ENCODE peak calls at places on chromosomes 5 and 9, in seven cellular contexts. A is astrocyte, Y is DND-41, K is foreskin fibroblast, S is Caco-2, G is AG09309, W is GM13977. M is an unnamed sample.

GRCh38 chr9:107587175-107587963 is 97.8 kb upstream of the KLF4 start:
- DNase-seq in A (no peak), K (no peak), Y (no peak), W (no peak), S (peak; percentile 62), G (no peak), M (no peak)

GRCh38 chr5:136211282-136211681 is 18.3 kb upstream of the SMIM32 start:
- DNase-seq in G (no peak), W (no peak), K (no peak), S (no peak), A (no peak), Y (no peak), M (no peak)

GRCh38 chr9:109421034-109421700 is 76.9 kb downstream of the PTPN3 start:
- DNase-seq in G (no peak), A (no peak), Y (no peak), K (no peak), W (no peak), S (no peak), M (peak; percentile 67)

GRCh38 chr5:43309657-43310056 is 3.6 kb downstream of the HMGCS1 start:
- DNase-seq in K (no peak), Y (no peak), G (no peak), S (peak; percentile 35), W (no peak), A (peak; percentile 21), M (no peak)

GRCh38 chr9:137370865-137371520 is 52.0 kb downstream of the EXD3 start:
- DNase-seq in G (no peak), K (no peak), A (no peak), W (no peak), S (no peak), Y (no peak), M (peak; percentile 32)

GRCh38 chr9:7095054-7095453 is 337.3 kb downstream of the KDM4C start:
- DNase-seq in W (peak; percentile 6), S (no peak), K (no peak), Y (no peak), G (no peak), A (no peak), M (no peak)

GRCh38 chr5:170576602-170577584 is 73.1 kb downstream of the KCNIP1 start:
- DNase-seq in Y (no peak), A (no peak), G (no peak), K (no peak), S (no peak), W (no peak), M (no peak)

GRCh38 chr9:97403746-97404316 is 8.1 kb upstream of the TDRD7 start:
- DNase-seq in G (no peak), K (no peak), S (no peak), W (no peak), Y (no peak), A (no peak), M (no peak)

GRCh38 chr5:89850516-89850865 is 559.1 kb downstream of the CETN3 start:
- DNase-seq in W (no peak), A (no peak), G (no peak), S (no peak), K (no peak), Y (no peak), M (no peak)

GRCh38 chr5:7815757-7816534 is 35.0 kb downstream of the CFAP90 start:
- DNase-seq in A (peak; percentile 42), S (peak; percentile 83), G (no peak), W (peak; percentile 82), Y (peak; percentile 45), K (peak; percentile 52), M (peak; percentile 96)

GRCh38 chr9:107336718-107337360 is 53.8 kb downstream of the RAD23B start:
- DNase-seq in W (no peak), S (no peak), Y (no peak), A (peak; percentile 68), G (peak; percentile 4), K (peak; percentile 87), M (no peak)

GRCh38 chr9:112971415-112971814 is 40.6 kb downstream of the ZNF883 start:
- DNase-seq in K (peak; percentile 1), G (no peak), A (no peak), W (no peak), S (peak; percentile 29), Y (peak; percentile 29), M (peak; percentile 37)

GRCh38 chr5:177265395-177265794 is 38.1 kb downstream of the RAB24 start:
- DNase-seq in G (no peak), A (no peak), K (no peak), Y (no peak), W (no peak), S (no peak), M (no peak)

GRCh38 chr9:68979538-68980314 is 34.2 kb downstream of the PRKACG start:
- DNase-seq in K (no peak), W (no peak), Y (no peak), G (no peak), S (no peak), A (no peak), M (peak; percentile 25)

GRCh38 chr5:133192716-133193115 is 140.9 kb downstream of the HSPA4 start:
- DNase-seq in A (no peak), S (no peak), K (no peak), G (no peak), W (no peak), Y (no peak), M (no peak)

GRCh38 chr5:73122875-73123810 is 2.8 kb downstream of the TMEM171 start:
- DNase-seq in W (no peak), S (no peak), Y (no peak), A (peak; percentile 32), G (peak; percentile 78), K (peak; percentile 76), M (peak; percentile 32)

GRCh38 chr5:1445313-1445894 is at the start of gene SLC6A3:
- DNase-seq in Y (no peak), G (no peak), A (no peak), S (no peak), W (no peak), K (peak; percentile 14), M (peak; percentile 93)

GRCh38 chr9:8622871-8623270 is 823.3 kb upstream of the DMAC1 start:
- DNase-seq in W (no peak), Y (no peak), K (no peak), A (no peak), G (no peak), S (no peak), M (no peak)

GRCh38 chr9:87714819-87715218 is 11.1 kb upstream of the CTSL start:
- DNase-seq in Y (no peak), A (peak; percentile 75), G (peak; percentile 73), S (peak; percentile 14), K (peak; percentile 93), W (no peak), M (no peak)

GRCh38 chr9:77793909-77794308 is 145.8 kb upstream of the GNA14 start:
- DNase-seq in G (no peak), W (no peak), A (no peak), K (peak; percentile 69), S (no peak), Y (no peak), M (no peak)
- TF ChIP-seq CTCF in G (no peak), W (no peak), A (no peak), K (peak; percentile 3), S (no peak), Y (no peak), M (no peak)

GRCh38 chr5:143026380-143026779 is 256.2 kb downstream of the ARHGAP26 start:
- DNase-seq in K (no peak), G (no peak), Y (no peak), S (no peak), A (no peak), W (no peak), M (no peak)

GRCh38 chr5:143025971-143026370 is 255.8 kb downstream of the ARHGAP26 start:
- DNase-seq in S (peak; percentile 42), K (peak; percentile 53), G (no peak), W (no peak), Y (no peak), A (peak; percentile 43), M (no peak)

GRCh38 chr5:143030349-143030748 is 260.2 kb downstream of the ARHGAP26 start:
- DNase-seq in A (no peak), K (no peak), W (no peak), G (no peak), S (no peak), Y (no peak), M (no peak)

GRCh38 chr5:143031781-143032724 is 261.9 kb downstream of the ARHGAP26 start:
- DNase-seq in K (no peak), A (no peak), G (no peak), W (no peak), Y (no peak), S (no peak), M (peak; percentile 39)

DNA sequence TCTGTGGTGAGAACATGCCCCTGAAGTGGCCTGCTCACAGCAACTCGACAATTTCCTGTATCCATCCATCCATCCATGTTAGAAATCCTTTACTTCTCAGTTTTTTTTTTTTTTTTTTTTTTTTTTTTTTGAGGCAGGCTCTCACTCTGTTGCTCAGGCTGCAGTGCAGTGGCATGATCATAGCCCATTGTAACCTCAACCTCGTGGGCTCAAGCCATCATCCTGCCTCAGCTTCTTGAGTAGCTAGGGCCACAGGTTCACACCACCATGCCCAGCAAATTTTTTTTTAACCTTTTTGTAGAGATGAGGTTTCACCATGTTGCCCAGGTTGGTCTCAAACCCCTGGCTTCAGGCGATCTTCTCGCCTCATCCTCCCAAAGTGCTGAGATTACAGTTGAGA is 259.1 kb downstream of the ARHGAP26 start:
- DNase-seq in W (no peak), Y (no peak), A (no peak), G (no peak), K (no peak), S (no peak), M (no peak)
- TF ChIP-seq CTCF in W (no peak), Y (no peak), A (no peak), G (no peak), K (no peak), S (no peak), M (no peak)

DNA sequence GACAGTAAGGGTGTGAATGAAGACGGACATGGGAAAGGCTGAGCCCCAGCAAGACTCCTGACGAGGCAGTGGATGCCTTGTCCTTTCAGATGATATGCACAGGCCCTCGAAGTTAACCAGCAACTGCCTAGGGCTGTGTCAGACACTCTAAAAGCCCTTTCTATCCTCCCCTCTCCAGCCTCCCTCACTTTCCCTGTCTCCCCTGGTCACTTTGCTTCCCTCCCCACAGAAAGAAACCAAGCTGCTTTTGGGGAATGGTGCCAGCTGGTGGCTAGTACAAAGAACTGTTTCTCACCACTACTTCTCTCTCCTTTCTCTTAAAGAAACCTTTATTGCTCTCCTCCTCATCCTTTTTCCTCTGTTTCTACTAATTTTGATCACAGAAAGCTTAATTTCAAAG is 21.4 kb downstream of the LHFPL2 start:
- DNase-seq in Y (no peak), A (peak; percentile 30), G (no peak), W (no peak), S (no peak), K (peak; percentile 60), M (no peak)
- TF ChIP-seq CTCF in Y (peak; percentile 14), A (peak; percentile 34), G (peak; percentile 68), W (no peak), S (peak; percentile 60), K (peak; percentile 37), M (no peak)

GRCh38 chr5:180723936-180724335 is 15.9 kb downstream of the OR2Y1 start:
- DNase-seq in A (no peak), W (no peak), G (no peak), K (no peak), S (no peak), Y (no peak), M (no peak)

GRCh38 chr5:180719781-180720180 is 20.1 kb downstream of the OR2Y1 start:
- DNase-seq in Y (no peak), G (no peak), K (no peak), S (no peak), A (no peak), W (no peak), M (no peak)

GRCh38 chr5:180717989-180718388 is 21.9 kb downstream of the OR2Y1 start:
- DNase-seq in G (no peak), W (peak; percentile 27), Y (no peak), K (no peak), A (no peak), S (no peak), M (no peak)

GRCh38 chr5:180720501-180720900 is 19.4 kb downstream of the OR2Y1 start:
- DNase-seq in S (no peak), Y (no peak), G (no peak), A (no peak), K (no peak), W (no peak), M (no peak)

GRCh38 chr5:180718810-180719453 is 20.9 kb downstream of the OR2Y1 start:
- DNase-seq in G (peak; percentile 3), K (peak; percentile 54), S (peak; percentile 48), Y (peak; percentile 69), A (peak; percentile 2), W (peak; percentile 31), M (no peak)
- TF ChIP-seq CTCF in G (peak; percentile 64), K (peak; percentile 73), S (peak; percentile 70), Y (peak; percentile 83), A (peak; percentile 62), W (peak; percentile 73), M (peak; percentile 72)